ENCODE peak calls at places on chromosome 7, in four cellular contexts. E is A549, H is K562, W is IMR-90. I is an unnamed sample.

GRCh38 chr7:66330961-66331360 is 125.8 kb downstream of the TPST1 start:
- DNase-seq in E (no peak), H (no peak), W (peak), I (no peak)

GRCh38 chr7:17523813-17524741 is 225.6 kb downstream of the AHR start:
- DNase-seq in E (peak), H (no peak), W (peak), I (peak)

GRCh38 chr7:25967278-25968204 is 184.5 kb upstream of the NFE2L3 start:
- DNase-seq in E (no peak), H (no peak), W (no peak), I (no peak)

GRCh38 chr7:815284-816216 is 16.7 kb upstream of the SUN1 start:
- DNase-seq in E (peak), H (peak), W (no peak), I (no peak)

GRCh38 chr7:139775829-139776266 is 1.9 kb downstream of the HIPK2 start:
- DNase-seq in E (peak), H (peak), W (peak), I (peak)

GRCh38 chr7:36838616-36839015 is 114.3 kb upstream of the AOAH start:
- DNase-seq in E (no peak), H (no peak), W (no peak), I (no peak)

GRCh38 chr7:134084488-134085144 is 42.5 kb upstream of the LRGUK start:
- DNase-seq in E (no peak), H (no peak), W (no peak), I (no peak)

GRCh38 chr7:17109017-17109416 is 189.4 kb upstream of the AHR start:
- DNase-seq in E (no peak), H (no peak), W (peak), I (no peak)

GRCh38 chr7:71237945-71238344 is 106.0 kb downstream of the GALNT17 start:
- DNase-seq in E (no peak), H (no peak), W (no peak), I (no peak)

GRCh38 chr7:90625051-90625450 is 28.9 kb downstream of the CDK14 start:
- DNase-seq in E (no peak), H (no peak), W (peak), I (no peak)

GRCh38 chr7:21967500-21968099 is 21.9 kb upstream of the CDCA7L start:
- DNase-seq in E (no peak), H (no peak), W (no peak), I (no peak)

GRCh38 chr7:7207876-7208275 is 25.5 kb downstream of the C1GALT1 start:
- DNase-seq in E (no peak), H (no peak), W (peak), I (no peak)

GRCh38 chr7:7201583-7202374 is 19.4 kb downstream of the C1GALT1 start:
- DNase-seq in E (no peak), H (no peak), W (no peak), I (no peak)

GRCh38 chr7:7208524-7208923 is 26.2 kb downstream of the C1GALT1 start:
- DNase-seq in E (no peak), H (no peak), W (no peak), I (no peak)

GRCh38 chr7:7202375-7202720 is 20.0 kb downstream of the C1GALT1 start:
- DNase-seq in E (no peak), H (no peak), W (no peak), I (no peak)

DNA sequence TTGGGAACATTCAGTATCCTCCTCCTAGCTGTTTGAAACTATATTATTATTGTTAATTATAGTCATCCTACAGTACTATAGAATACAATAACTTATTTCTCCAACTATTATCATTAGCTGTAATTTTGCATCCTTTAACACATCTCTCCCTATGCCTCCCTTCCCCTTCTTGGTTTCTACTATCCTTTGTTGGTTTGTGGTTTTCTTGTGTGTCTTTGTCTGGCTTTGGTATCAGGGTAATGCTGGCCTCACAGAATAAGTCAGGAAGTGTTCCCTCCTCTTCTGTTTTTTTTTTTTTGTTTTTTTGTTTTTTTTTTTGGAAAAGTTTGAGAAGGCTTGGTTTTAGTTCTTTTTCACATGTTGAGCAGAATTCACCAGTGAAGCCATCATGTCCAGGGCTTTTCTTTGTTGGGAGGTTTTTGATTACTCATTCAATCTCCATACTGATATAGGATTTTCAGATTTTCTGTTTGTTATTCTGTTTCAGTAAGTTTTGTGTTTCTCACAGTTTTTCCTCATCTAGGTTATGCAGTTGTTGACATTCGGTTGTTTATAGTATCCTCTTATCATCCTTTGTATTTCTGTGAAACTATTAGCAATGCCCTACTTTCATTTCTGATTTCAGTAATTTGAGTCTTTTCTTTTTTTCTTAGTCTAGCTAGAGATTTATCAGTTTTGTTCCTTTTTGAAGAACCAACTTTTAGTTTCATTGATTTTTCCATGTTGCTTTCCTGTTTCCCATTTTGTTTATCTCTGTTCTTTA is 21.6 kb downstream of the C1GALT1 start:
- DNase-seq in E (no peak), H (no peak), W (no peak), I (no peak)
- TF ChIP-seq MAZ in E (no peak), H (no peak), W (no peak), I (no peak)

DNA sequence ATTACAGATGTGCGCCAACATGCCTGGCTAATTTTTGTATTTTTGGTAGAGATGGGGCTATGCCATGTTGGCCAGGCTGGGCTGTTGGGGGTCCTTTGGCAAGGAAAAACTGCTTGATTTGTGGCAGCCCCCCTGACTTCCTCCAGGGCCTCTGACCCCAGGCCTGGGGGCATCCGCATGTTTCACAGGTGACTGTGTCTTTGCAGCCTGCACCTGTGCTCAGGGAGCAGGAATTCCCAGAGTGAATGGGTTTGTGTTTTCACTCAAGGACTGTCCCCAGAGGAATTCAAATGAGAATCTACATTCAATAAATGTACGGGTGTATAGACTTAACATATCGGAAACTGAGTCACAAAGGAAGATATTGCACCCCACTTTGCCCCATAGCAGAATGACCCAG is 11.6 kb upstream of the CLIP2 start:
- DNase-seq in E (no peak), H (no peak), W (no peak), I (no peak)
- TF ChIP-seq MAZ in E (no peak), H (no peak), W (no peak), I (no peak)

GRCh38 chr7:42726066-42726785 is 185.6 kb downstream of the C7orf25 start:
- DNase-seq in E (no peak), H (no peak), W (no peak), I (no peak)
- TF ChIP-seq MAZ in E (no peak), H (no peak), W (no peak), I (no peak)

DNA sequence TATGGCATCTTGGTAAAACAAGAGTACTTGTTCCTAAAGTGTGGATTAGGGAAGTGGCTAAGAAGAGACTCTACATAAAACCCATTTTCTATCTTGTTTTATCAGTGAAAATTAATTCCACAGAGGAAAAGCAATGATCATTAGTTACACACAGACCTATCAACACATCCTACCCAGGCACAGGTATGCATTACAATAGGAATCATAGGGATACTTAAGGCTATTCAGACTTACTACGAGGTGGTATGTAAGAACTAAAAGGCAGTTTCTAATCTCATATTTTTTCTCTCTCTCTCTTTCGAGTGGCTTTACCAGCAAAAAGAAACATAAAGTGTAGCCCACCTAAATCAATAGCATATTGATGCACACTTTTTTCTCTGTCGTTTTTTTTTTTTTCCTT is 166.3 kb upstream of the FEZF1 start:
- DNase-seq in E (no peak), H (no peak), W (no peak), I (no peak)
- TF ChIP-seq MAZ in E (no peak), H (no peak), W (no peak), I (no peak)

GRCh38 chr7:149458235-149458634 is 2.6 kb downstream of the ZNF777 start:
- DNase-seq in E (no peak), H (no peak), W (no peak), I (no peak)
- TF ChIP-seq MAZ in E (no peak), H (no peak), W (no peak), I (no peak)

GRCh38 chr7:47439181-47439667 is 142.7 kb downstream of the TNS3 start:
- DNase-seq in E (no peak), H (no peak), W (no peak), I (no peak)

GRCh38 chr7:47440320-47440719 is 141.6 kb downstream of the TNS3 start:
- DNase-seq in E (no peak), H (no peak), W (no peak), I (no peak)

GRCh38 chr7:47444376-47445098 is 137.4 kb downstream of the TNS3 start:
- DNase-seq in E (peak), H (no peak), W (no peak), I (peak)

GRCh38 chr7:47441796-47442744 is 139.8 kb downstream of the TNS3 start:
- DNase-seq in E (no peak), H (no peak), W (no peak), I (no peak)

DNA sequence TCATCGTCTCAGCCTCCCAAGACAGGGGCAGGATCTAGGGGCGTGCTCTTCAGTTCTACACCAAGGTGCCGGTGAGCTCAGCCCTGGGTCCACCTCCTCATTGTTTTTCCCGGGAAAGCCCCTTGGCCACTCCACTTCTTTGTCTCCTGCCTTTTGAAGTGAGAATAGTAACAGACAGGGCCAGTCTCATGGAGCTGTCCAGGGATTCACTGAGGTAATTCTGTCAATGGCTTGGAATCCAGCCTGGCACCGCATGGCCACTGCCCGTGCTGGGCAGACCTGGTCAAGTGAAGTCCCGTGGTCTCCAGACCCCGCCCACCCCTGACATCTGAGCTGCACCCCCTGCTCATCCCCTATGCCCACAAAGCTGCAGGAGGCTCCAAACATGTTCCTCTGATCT is 138.9 kb downstream of the TNS3 start:
- DNase-seq in E (no peak), H (no peak), W (no peak), I (no peak)
- TF ChIP-seq MAZ in E (no peak), H (no peak), W (no peak), I (no peak)

DNA sequence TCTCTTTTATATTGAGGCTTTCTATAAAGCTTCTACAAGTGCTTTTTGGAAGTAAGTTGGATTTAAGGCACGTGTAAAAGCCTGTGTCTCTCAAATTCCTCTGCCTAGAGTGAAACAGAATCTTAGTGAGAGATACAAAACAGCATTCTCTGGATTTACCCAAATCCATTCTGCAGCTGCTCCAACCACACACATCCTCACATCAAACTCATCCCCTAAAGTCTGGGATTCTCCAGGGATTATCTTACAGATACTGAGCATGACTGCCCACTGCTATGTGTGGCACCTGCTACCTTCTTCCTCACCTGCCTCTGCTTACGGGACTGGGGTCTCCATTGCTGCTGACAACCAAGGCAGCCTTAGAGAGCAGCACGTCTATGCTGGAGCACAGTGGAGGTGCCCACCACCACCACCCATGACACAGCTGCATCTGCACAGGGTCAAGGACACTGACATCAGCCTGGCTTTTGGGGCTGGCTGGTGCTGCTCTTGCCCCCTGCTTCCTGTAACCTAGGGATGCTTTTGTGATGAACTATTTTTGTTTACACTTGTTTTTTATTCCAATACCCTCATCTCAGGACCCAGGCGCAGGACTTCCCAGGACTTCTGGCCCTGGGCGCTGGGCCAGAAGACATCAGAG is 139.2 kb upstream of the NAMPT start:
- DNase-seq in E (no peak), H (no peak), W (no peak), I (no peak)
- TF ChIP-seq MAZ in E (no peak), H (no peak), W (no peak), I (no peak)

I was measured in HepG2.